ENCODE peak calls at places on chromosomes 5 and 9, in six cellular contexts. One of them, this sample, is unnamed. For H3K4me1, the result is how much of the 10 kb centered on the place peaks cover.

GRCh38 chr5:50667079-50667652 is 729 bp downstream of the PARP8 start:
- DNase-seq in ovary: peak
- DNase-seq in uterus: peak
- DNase-seq in heart left ventricle: peak
- DNase-seq in endodermal cell: peak
- DNase-seq in left lung: peak
- DNase-seq in this sample: no peak

GRCh38 chr5:98614341-98614740 is 159.1 kb upstream of the RGMB start:
- DNase-seq in ovary: no peak
- DNase-seq in uterus: no peak
- DNase-seq in heart left ventricle: no peak
- DNase-seq in endodermal cell: no peak
- DNase-seq in left lung: no peak
- DNase-seq in this sample: no peak

GRCh38 chr5:10552183-10553143 is 11.4 kb upstream of the ANKRD33B start:
- DNase-seq in ovary: no peak
- DNase-seq in uterus: no peak
- DNase-seq in heart left ventricle: no peak
- DNase-seq in endodermal cell: peak
- DNase-seq in left lung: no peak
- DNase-seq in this sample: no peak

GRCh38 chr5:40587284-40587882 is 92.3 kb upstream of the PTGER4 start:
- DNase-seq in ovary: no peak
- DNase-seq in uterus: no peak
- DNase-seq in heart left ventricle: no peak
- DNase-seq in endodermal cell: no peak
- DNase-seq in left lung: no peak
- DNase-seq in this sample: no peak

GRCh38 chr9:94984891-94985476 is 258.5 kb downstream of the AOPEP start:
- DNase-seq in ovary: no peak
- DNase-seq in uterus: no peak
- DNase-seq in heart left ventricle: no peak
- DNase-seq in endodermal cell: no peak
- DNase-seq in left lung: no peak
- DNase-seq in this sample: no peak

GRCh38 chr5:112483704-112484103 is 64.6 kb upstream of the EPB41L4A start:
- DNase-seq in ovary: no peak
- DNase-seq in uterus: no peak
- DNase-seq in heart left ventricle: no peak
- DNase-seq in endodermal cell: no peak
- DNase-seq in left lung: no peak
- DNase-seq in this sample: no peak

GRCh38 chr5:170590537-170590936 is 86.7 kb downstream of the KCNIP1 start:
- DNase-seq in ovary: no peak
- DNase-seq in uterus: no peak
- DNase-seq in heart left ventricle: no peak
- DNase-seq in endodermal cell: no peak
- DNase-seq in left lung: no peak
- DNase-seq in this sample: no peak

GRCh38 chr9:6765396-6765795 is 7.6 kb downstream of the KDM4C start:
- DNase-seq in ovary: no peak
- DNase-seq in uterus: no peak
- DNase-seq in heart left ventricle: no peak
- DNase-seq in endodermal cell: no peak
- DNase-seq in left lung: no peak
- DNase-seq in this sample: no peak

GRCh38 chr5:91956738-91957137 is 573.6 kb upstream of the ARRDC3 start:
- DNase-seq in ovary: no peak
- DNase-seq in uterus: no peak
- DNase-seq in heart left ventricle: no peak
- DNase-seq in endodermal cell: no peak
- DNase-seq in left lung: no peak
- DNase-seq in this sample: no peak

GRCh38 chr9:34332370-34332964 is 3.1 kb downstream of the NUDT2 start:
- DNase-seq in ovary: no peak
- DNase-seq in uterus: no peak
- DNase-seq in heart left ventricle: no peak
- DNase-seq in endodermal cell: no peak
- DNase-seq in left lung: no peak
- DNase-seq in this sample: peak

GRCh38 chr5:56740000-56740399 is 75.3 kb upstream of the MAP3K1 start:
- DNase-seq in ovary: no peak
- DNase-seq in uterus: no peak
- DNase-seq in heart left ventricle: no peak
- DNase-seq in endodermal cell: no peak
- DNase-seq in left lung: no peak
- DNase-seq in this sample: no peak

DNA sequence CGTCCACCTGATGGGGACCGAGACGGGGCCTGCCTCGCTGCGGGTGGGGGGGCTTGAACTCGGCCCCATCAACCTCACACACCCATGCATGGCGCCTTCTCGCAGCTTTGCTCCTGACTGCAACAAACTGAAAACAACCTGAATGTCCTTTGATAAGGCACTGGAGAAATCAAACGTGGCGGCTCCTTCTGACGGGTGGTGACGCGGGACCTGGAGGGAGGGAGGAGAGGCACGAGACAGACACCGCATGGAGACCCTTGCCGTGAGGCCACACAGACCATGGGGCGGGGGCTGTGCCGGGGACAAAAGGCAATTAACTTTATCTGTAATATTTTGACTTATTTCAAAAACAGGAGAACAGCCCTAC is 48.6 kb downstream of the NACC2 start:
- DNase-seq in ovary: no peak
- DNase-seq in uterus: no peak
- DNase-seq in heart left ventricle: no peak
- DNase-seq in endodermal cell: no peak
- DNase-seq in left lung: no peak
- DNase-seq in this sample: no peak
- H3K4me1 ChIP-seq in ovary: under half
- H3K4me1 ChIP-seq in uterus: under half
- H3K4me1 ChIP-seq in heart left ventricle: under half
- H3K4me1 ChIP-seq in endodermal cell: under half
- H3K4me1 ChIP-seq in left lung: half or more
- H3K4me1 ChIP-seq in this sample: under half

GRCh38 chr5:3301316-3301715 is 294.3 kb upstream of the IRX1 start:
- DNase-seq in ovary: no peak
- DNase-seq in uterus: no peak
- DNase-seq in heart left ventricle: no peak
- DNase-seq in endodermal cell: peak
- DNase-seq in left lung: no peak
- DNase-seq in this sample: no peak

GRCh38 chr5:3304346-3304745 is 291.3 kb upstream of the IRX1 start:
- DNase-seq in ovary: no peak
- DNase-seq in uterus: no peak
- DNase-seq in heart left ventricle: no peak
- DNase-seq in endodermal cell: no peak
- DNase-seq in left lung: no peak
- DNase-seq in this sample: no peak

GRCh38 chr5:3303777-3304176 is 291.9 kb upstream of the IRX1 start:
- DNase-seq in ovary: no peak
- DNase-seq in uterus: no peak
- DNase-seq in heart left ventricle: no peak
- DNase-seq in endodermal cell: peak
- DNase-seq in left lung: no peak
- DNase-seq in this sample: no peak

GRCh38 chr5:3299441-3299840 is 296.2 kb upstream of the IRX1 start:
- DNase-seq in ovary: no peak
- DNase-seq in uterus: no peak
- DNase-seq in heart left ventricle: no peak
- DNase-seq in endodermal cell: peak
- DNase-seq in left lung: no peak
- DNase-seq in this sample: no peak

DNA sequence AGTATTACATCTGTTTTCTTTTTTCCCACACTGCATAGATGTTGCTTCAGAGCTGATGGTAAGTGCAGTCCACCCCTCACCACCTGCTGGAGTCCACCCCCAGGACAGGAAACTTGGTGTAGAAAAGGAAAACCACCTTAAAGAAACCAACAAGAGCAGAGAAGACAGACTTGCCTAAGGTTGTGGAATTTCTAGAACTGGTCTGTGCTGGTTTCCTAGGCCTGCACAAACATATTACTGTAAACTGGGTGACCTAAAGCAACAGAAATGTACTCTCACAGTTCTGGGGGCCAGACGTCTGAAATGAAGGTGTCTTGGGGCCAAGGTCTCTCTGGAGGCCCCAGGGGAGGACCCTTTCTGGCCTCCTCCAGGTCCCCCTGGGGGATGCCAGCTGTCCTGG is 293.4 kb upstream of the IRX1 start:
- DNase-seq in ovary: no peak
- DNase-seq in uterus: no peak
- DNase-seq in heart left ventricle: no peak
- DNase-seq in endodermal cell: peak
- DNase-seq in left lung: no peak
- DNase-seq in this sample: no peak
- H3K4me3 ChIP-seq in ovary: no peak
- H3K4me3 ChIP-seq in uterus: no peak
- H3K4me3 ChIP-seq in heart left ventricle: no peak
- H3K4me3 ChIP-seq in endodermal cell: no peak
- H3K4me3 ChIP-seq in left lung: no peak
- H3K4me3 ChIP-seq in this sample: no peak

DNA sequence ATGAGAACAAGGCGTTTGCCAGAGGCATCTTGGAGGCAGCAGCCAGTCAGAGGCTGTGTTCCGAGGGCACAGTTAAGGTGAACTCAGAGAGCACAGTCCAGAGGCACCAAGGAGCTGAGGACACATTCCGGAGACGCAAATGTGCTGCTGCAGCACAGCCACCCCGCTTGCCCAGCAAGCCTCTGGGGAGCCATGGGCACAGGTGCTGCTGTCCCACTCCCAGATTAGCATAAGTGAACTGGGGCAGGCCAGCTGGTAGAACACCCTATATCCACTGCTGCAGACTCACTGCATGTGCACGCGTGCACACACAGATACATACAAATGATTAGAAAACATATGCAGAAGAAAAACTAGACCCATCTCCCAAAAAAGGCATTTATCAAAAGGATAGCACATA is 164.5 kb downstream of the EBF1 start:
- DNase-seq in ovary: no peak
- DNase-seq in uterus: no peak
- DNase-seq in heart left ventricle: no peak
- DNase-seq in endodermal cell: no peak
- DNase-seq in left lung: no peak
- DNase-seq in this sample: no peak
- H3K27ac ChIP-seq in ovary: no peak
- H3K27ac ChIP-seq in uterus: no peak
- H3K27ac ChIP-seq in heart left ventricle: no peak
- H3K27ac ChIP-seq in endodermal cell: no peak
- H3K27ac ChIP-seq in left lung: no peak
- H3K27ac ChIP-seq in this sample: no peak

GRCh38 chr5:58967597-58968281 is 384.9 kb downstream of the RAB3C start:
- DNase-seq in ovary: no peak
- DNase-seq in uterus: no peak
- DNase-seq in heart left ventricle: no peak
- DNase-seq in endodermal cell: no peak
- DNase-seq in left lung: no peak
- DNase-seq in this sample: no peak
- H3K4me1 ChIP-seq in ovary: under half
- H3K4me1 ChIP-seq in uterus: under half
- H3K4me1 ChIP-seq in heart left ventricle: under half
- H3K4me1 ChIP-seq in endodermal cell: under half
- H3K4me1 ChIP-seq in left lung: under half
- H3K4me1 ChIP-seq in this sample: under half

GRCh38 chr5:150601774-150602345 is 38.6 kb upstream of the SYNPO start:
- DNase-seq in ovary: no peak
- DNase-seq in uterus: no peak
- DNase-seq in heart left ventricle: peak
- DNase-seq in endodermal cell: no peak
- DNase-seq in left lung: no peak
- DNase-seq in this sample: no peak
- H3K4me3 ChIP-seq in ovary: no peak
- H3K4me3 ChIP-seq in uterus: no peak
- H3K4me3 ChIP-seq in heart left ventricle: peak
- H3K4me3 ChIP-seq in endodermal cell: no peak
- H3K4me3 ChIP-seq in left lung: no peak
- H3K4me3 ChIP-seq in this sample: no peak

DNA sequence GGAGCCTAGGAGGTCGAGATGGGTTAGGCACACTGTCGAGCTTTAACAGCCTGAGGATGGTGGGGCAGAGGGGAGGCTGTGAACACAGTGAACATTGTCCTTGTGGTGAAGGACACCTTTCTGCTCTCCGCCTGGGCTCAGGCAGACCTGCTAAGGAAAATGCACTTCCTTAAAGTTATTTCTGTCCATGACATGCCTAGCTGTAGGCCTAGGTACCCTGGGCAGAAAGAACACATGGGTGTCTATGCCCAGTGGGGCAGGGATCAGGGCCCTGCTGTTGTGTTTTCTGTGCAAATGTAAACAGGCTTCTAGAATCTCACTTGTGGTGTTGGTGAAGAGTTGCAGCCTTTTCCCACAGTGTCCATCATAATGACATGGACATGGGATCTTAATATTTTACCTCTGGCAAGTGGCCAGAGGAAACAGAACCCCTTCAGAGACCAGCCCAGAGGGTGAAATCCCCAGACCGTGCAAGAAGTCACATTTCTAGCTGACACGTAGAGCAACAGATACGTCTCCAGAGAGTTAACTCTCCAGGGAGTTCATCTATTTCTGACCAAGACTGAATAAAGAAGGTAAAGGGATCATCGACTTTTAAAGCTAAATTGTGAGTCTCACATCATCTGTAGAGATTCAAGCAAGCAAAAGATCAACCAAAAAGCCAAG is 79.2 kb downstream of the C9orf152 start:
- DNase-seq in ovary: no peak
- DNase-seq in uterus: no peak
- DNase-seq in heart left ventricle: no peak
- DNase-seq in endodermal cell: no peak
- DNase-seq in left lung: no peak
- DNase-seq in this sample: no peak
- H3K27ac ChIP-seq in ovary: no peak
- H3K27ac ChIP-seq in uterus: peak
- H3K27ac ChIP-seq in heart left ventricle: peak
- H3K27ac ChIP-seq in endodermal cell: no peak
- H3K27ac ChIP-seq in left lung: peak
- H3K27ac ChIP-seq in this sample: no peak

This sample was measured in CD4-positive, alpha-beta memory T cell.